ENCODE peak calls at places on chromosomes 3 and 15, in ten cellular contexts. R, I, T, A, L, U, D, K, B and S are unnamed samples.

GRCh38 chr15:45199136-45199810 is 11.5 kb upstream of the SHF start:
- DNase-seq in R (no peak), I (no peak), T (no peak), A (peak; percentile 66), L (peak; percentile 54), U (peak; percentile 19), D (peak; percentile 17), K (peak; percentile 84), B (peak; percentile 35), S (no peak)

GRCh38 chr15:64622410-64623260 is 152.8 kb downstream of the RBPMS2 start:
- DNase-seq in R (no peak), I (no peak), T (peak; percentile 44), A (peak; percentile 48), L (no peak), U (no peak), D (no peak), K (no peak), B (no peak), S (no peak)

GRCh38 chr3:125123906-125124305 is 68.1 kb upstream of the HEG1 start:
- DNase-seq in R (peak; percentile 65), I (no peak), T (no peak), A (no peak), L (no peak), U (peak; percentile 55), D (peak; percentile 93), K (no peak), B (no peak), S (peak; percentile 70)

GRCh38 chr3:171099911-171100310 is 73.4 kb upstream of the SLC2A2 start:
- DNase-seq in R (no peak), I (no peak), T (no peak), A (no peak), L (no peak), U (no peak), D (no peak), K (no peak), B (no peak), S (peak; percentile 49)

GRCh38 chr3:120730576-120731542 is 11.5 kb downstream of the RABL3 start:
- DNase-seq in R (no peak), I (no peak), T (no peak), A (no peak), L (no peak), U (no peak), D (no peak), K (no peak), B (no peak), S (no peak)

GRCh38 chr15:101187820-101188516 is 63.9 kb downstream of the CHSY1 start:
- DNase-seq in R (no peak), I (no peak), T (peak; percentile 45), A (no peak), L (no peak), U (peak; percentile 81), D (peak; percentile 99), K (no peak), B (no peak), S (peak; percentile 88)

GRCh38 chr15:66390670-66391069 is 4.0 kb downstream of the MAP2K1 start:
- DNase-seq in R (no peak), I (no peak), T (no peak), A (peak; percentile 64), L (no peak), U (peak; percentile 60), D (no peak), K (no peak), B (peak; percentile 79), S (no peak)

GRCh38 chr3:159200176-159200575 is 398.3 kb downstream of the MFSD1 start:
- DNase-seq in R (no peak), I (no peak), T (no peak), A (no peak), L (no peak), U (peak; percentile 75), D (peak; percentile 97), K (no peak), B (peak; percentile 59), S (peak; percentile 85)

GRCh38 chr15:101025116-101025885 is 106.1 kb downstream of the LRRK1 start:
- DNase-seq in R (no peak), I (no peak), T (no peak), A (no peak), L (no peak), U (no peak), D (no peak), K (no peak), B (no peak), S (no peak)

GRCh38 chr3:169072494-169072893 is 591.0 kb downstream of the MECOM start:
- DNase-seq in R (no peak), I (no peak), T (no peak), A (no peak), L (no peak), U (no peak), D (peak; percentile 56), K (no peak), B (no peak), S (peak; percentile 74)

DNA sequence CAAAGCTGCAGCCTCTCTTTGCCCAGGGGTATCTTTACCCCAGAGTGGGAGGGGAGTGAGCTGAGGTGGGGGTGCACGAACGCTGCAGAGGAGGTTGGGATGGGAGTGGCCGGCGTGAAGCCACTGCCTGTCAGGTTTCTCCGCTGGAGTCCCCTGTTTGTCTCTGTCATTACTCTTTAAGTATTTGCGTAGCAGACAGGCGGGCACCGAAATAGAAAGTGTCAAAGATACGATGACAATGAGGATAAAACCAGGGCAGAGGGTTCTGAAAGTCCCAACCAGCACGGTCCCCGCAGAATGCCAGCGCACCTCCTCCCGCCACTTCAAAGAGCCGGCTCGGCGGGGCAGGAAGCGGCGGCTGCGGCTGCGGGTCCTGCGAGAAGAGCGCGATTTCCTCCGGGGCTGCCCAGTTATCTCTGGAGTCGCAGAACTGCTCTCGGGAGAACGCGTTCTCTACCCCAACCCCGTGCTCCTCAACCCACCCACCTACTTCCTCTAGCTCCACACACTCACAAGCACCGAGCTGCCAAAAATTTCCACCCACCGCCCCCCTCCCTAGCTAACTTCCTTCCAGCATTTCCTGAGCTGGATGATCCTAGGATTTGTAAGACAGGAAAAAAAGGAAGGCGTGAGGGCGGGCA is at the start of gene ARHGAP31:
- DNase-seq in R (peak; percentile 69), I (peak; percentile 22), T (peak; percentile 76), A (peak; percentile 78), L (peak; percentile 71), U (peak; percentile 67), D (peak; percentile 88), K (peak; percentile 84), B (peak; percentile 31), S (peak; percentile 72)
- TF ChIP-seq CTCF in R (no peak), I (no peak), T (no peak), A (no peak), L (no peak), U (no peak), D (no peak), K (no peak), B (no peak), S (no peak)

GRCh38 chr15:35206060-35206675 is 121.1 kb upstream of the NANOGP8 start:
- DNase-seq in R (no peak), I (no peak), T (peak; percentile 14), A (no peak), L (no peak), U (peak; percentile 57), D (peak; percentile 3), K (no peak), B (peak; percentile 15), S (no peak)
- TF ChIP-seq CTCF in R (peak; percentile 74), I (peak; percentile 38), T (peak; percentile 16), A (peak; percentile 14), L (peak; percentile 42), U (peak; percentile 63), D (peak; percentile 63), K (no peak), B (peak; percentile 32), S (peak; percentile 43)

GRCh38 chr3:182702216-182702615 is 91.1 kb upstream of the ATP11B start:
- DNase-seq in R (no peak), I (no peak), T (no peak), A (no peak), L (no peak), U (no peak), D (no peak), K (no peak), B (no peak), S (no peak)

GRCh38 chr3:182697345-182697919 is 95.9 kb upstream of the ATP11B start:
- DNase-seq in R (no peak), I (no peak), T (no peak), A (no peak), L (no peak), U (no peak), D (no peak), K (no peak), B (peak; percentile 20), S (no peak)

GRCh38 chr3:182693723-182694122 is 99.6 kb upstream of the ATP11B start:
- DNase-seq in R (no peak), I (no peak), T (no peak), A (no peak), L (no peak), U (no peak), D (no peak), K (no peak), B (no peak), S (no peak)

GRCh38 chr3:182699550-182700170 is 93.6 kb upstream of the ATP11B start:
- DNase-seq in R (no peak), I (no peak), T (no peak), A (no peak), L (no peak), U (no peak), D (no peak), K (no peak), B (no peak), S (no peak)

GRCh38 chr3:182698078-182698477 is 95.2 kb upstream of the ATP11B start:
- DNase-seq in R (no peak), I (no peak), T (no peak), A (no peak), L (no peak), U (no peak), D (no peak), K (no peak), B (peak; percentile 35), S (no peak)
- TF ChIP-seq CTCF in R (no peak), I (peak; percentile 20), T (no peak), A (no peak), L (no peak), U (no peak), D (no peak), K (no peak), B (no peak), S (no peak)

GRCh38 chr3:190224466-190225185 is 97.6 kb downstream of the CLDN1 start:
- DNase-seq in R (no peak), I (no peak), T (no peak), A (no peak), L (no peak), U (no peak), D (peak; percentile 12), K (no peak), B (no peak), S (no peak)

GRCh38 chr3:190222360-190222759 is 99.9 kb downstream of the CLDN1 start:
- DNase-seq in R (no peak), I (no peak), T (no peak), A (no peak), L (no peak), U (no peak), D (no peak), K (no peak), B (no peak), S (no peak)

GRCh38 chr3:190222916-190223315 is 99.3 kb downstream of the CLDN1 start:
- DNase-seq in R (no peak), I (no peak), T (no peak), A (no peak), L (no peak), U (no peak), D (no peak), K (no peak), B (no peak), S (no peak)

GRCh38 chr3:190227064-190227463 is 95.2 kb downstream of the CLDN1 start:
- DNase-seq in R (no peak), I (no peak), T (no peak), A (no peak), L (no peak), U (no peak), D (no peak), K (no peak), B (no peak), S (no peak)

GRCh38 chr3:190225186-190225692 is 97.0 kb downstream of the CLDN1 start:
- DNase-seq in R (no peak), I (no peak), T (peak; percentile 13), A (no peak), L (no peak), U (peak; percentile 65), D (peak; percentile 23), K (no peak), B (peak; percentile 68), S (peak; percentile 41)
- TF ChIP-seq CTCF in R (no peak), I (peak; percentile 55), T (peak; percentile 29), A (peak; percentile 16), L (peak; percentile 46), U (peak; percentile 38), D (peak; percentile 47), K (peak; percentile 31), B (peak; percentile 51), S (peak; percentile 58)